ENCODE peak calls at places on chromosomes 3 and 15, in four cellular contexts. One of them, this sample, is unnamed.

GRCh38 chr15:43776101-43776717 is 557 bp downstream of the ELL3 start:
- DNase-seq in tibial artery: peak; percentile 70
- DNase-seq in cardiac muscle cell: peak; percentile 19
- DNase-seq in neural progenitor cell: peak; percentile 65
- DNase-seq in this sample: no peak

GRCh38 chr15:49718234-49718633 is 97.4 kb downstream of the DTWD1 start:
- DNase-seq in tibial artery: no peak
- DNase-seq in neural progenitor cell: no peak
- DNase-seq in cardiac muscle cell: no peak
- DNase-seq in this sample: no peak

GRCh38 chr15:67175643-67176071 is 78.8 kb downstream of the AAGAB start:
- DNase-seq in tibial artery: peak; percentile 76
- DNase-seq in cardiac muscle cell: no peak
- DNase-seq in neural progenitor cell: no peak
- DNase-seq in this sample: no peak

GRCh38 chr3:37922721-37923575 is 61.3 kb downstream of the CTDSPL start:
- DNase-seq in neural progenitor cell: no peak
- DNase-seq in cardiac muscle cell: no peak
- DNase-seq in tibial artery: peak; percentile 87
- DNase-seq in this sample: no peak

GRCh38 chr3:25110642-25111041 is 317.4 kb upstream of the RARB start:
- DNase-seq in tibial artery: no peak
- DNase-seq in neural progenitor cell: no peak
- DNase-seq in cardiac muscle cell: no peak
- DNase-seq in this sample: no peak

GRCh38 chr3:76500746-76501275 is 539.1 kb upstream of the ROBO2 start:
- DNase-seq in cardiac muscle cell: no peak
- DNase-seq in neural progenitor cell: no peak
- DNase-seq in tibial artery: no peak
- DNase-seq in this sample: no peak

GRCh38 chr15:61571026-61571425 is 341.9 kb upstream of the RORA start:
- DNase-seq in cardiac muscle cell: no peak
- DNase-seq in tibial artery: no peak
- DNase-seq in neural progenitor cell: no peak
- DNase-seq in this sample: no peak

GRCh38 chr3:157475921-157476395 is 27.3 kb downstream of the VEPH1 start:
- DNase-seq in neural progenitor cell: no peak
- DNase-seq in cardiac muscle cell: no peak
- DNase-seq in tibial artery: no peak
- DNase-seq in this sample: peak; percentile 37

GRCh38 chr3:32002536-32003368 is 21.2 kb downstream of the ZNF860 start:
- DNase-seq in tibial artery: no peak
- DNase-seq in cardiac muscle cell: no peak
- DNase-seq in neural progenitor cell: no peak
- DNase-seq in this sample: no peak

GRCh38 chr3:159237221-159237620 is 435.4 kb downstream of the MFSD1 start:
- DNase-seq in tibial artery: no peak
- DNase-seq in neural progenitor cell: no peak
- DNase-seq in cardiac muscle cell: no peak
- DNase-seq in this sample: no peak

GRCh38 chr3:10194328-10195071 is 29.8 kb downstream of the IRAK2 start:
- DNase-seq in neural progenitor cell: no peak
- DNase-seq in cardiac muscle cell: peak; percentile 41
- DNase-seq in tibial artery: peak; percentile 79
- DNase-seq in this sample: no peak

GRCh38 chr3:112579232-112579631 is 17.4 kb downstream of the SLC35A5 start:
- DNase-seq in neural progenitor cell: no peak
- DNase-seq in tibial artery: no peak
- DNase-seq in cardiac muscle cell: no peak
- DNase-seq in this sample: no peak

GRCh38 chr15:46088486-46089437 is 453.9 kb downstream of the SQOR start:
- DNase-seq in tibial artery: no peak
- DNase-seq in neural progenitor cell: no peak
- DNase-seq in cardiac muscle cell: no peak
- DNase-seq in this sample: no peak

GRCh38 chr3:122975924-122976293 is 51.7 kb downstream of the SEMA5B start:
- DNase-seq in cardiac muscle cell: no peak
- DNase-seq in neural progenitor cell: no peak
- DNase-seq in tibial artery: no peak
- DNase-seq in this sample: no peak

GRCh38 chr15:70063284-70063991 is 34.3 kb downstream of the TLE3 start:
- DNase-seq in neural progenitor cell: no peak
- DNase-seq in tibial artery: peak; percentile 54
- DNase-seq in cardiac muscle cell: no peak
- DNase-seq in this sample: no peak

GRCh38 chr3:142723665-142723967 is 218 bp upstream of the TRPC1 start:
- DNase-seq in neural progenitor cell: no peak
- DNase-seq in tibial artery: no peak
- DNase-seq in cardiac muscle cell: no peak
- DNase-seq in this sample: no peak

GRCh38 chr3:22585504-22585903 is 617.6 kb upstream of the UBE2E2 start:
- DNase-seq in tibial artery: no peak
- DNase-seq in cardiac muscle cell: no peak
- DNase-seq in neural progenitor cell: no peak
- DNase-seq in this sample: peak; percentile 1

GRCh38 chr15:85019815-85020590 is 38.3 kb downstream of the PDE8A start:
- DNase-seq in neural progenitor cell: no peak
- DNase-seq in cardiac muscle cell: no peak
- DNase-seq in tibial artery: no peak
- DNase-seq in this sample: no peak

GRCh38 chr3:53238051-53238850 is 17.6 kb downstream of the TKT start:
- DNase-seq in cardiac muscle cell: no peak
- DNase-seq in neural progenitor cell: no peak
- DNase-seq in tibial artery: no peak
- DNase-seq in this sample: peak; percentile 85

GRCh38 chr3:127524300-127524896 is 66.1 kb downstream of the TPRA1 start:
- DNase-seq in tibial artery: no peak
- DNase-seq in neural progenitor cell: peak; percentile 56
- DNase-seq in cardiac muscle cell: no peak
- DNase-seq in this sample: no peak

GRCh38 chr3:41630708-41631107 is 331.2 kb downstream of the ULK4 start:
- DNase-seq in neural progenitor cell: no peak
- DNase-seq in cardiac muscle cell: no peak
- DNase-seq in tibial artery: no peak
- DNase-seq in this sample: no peak

GRCh38 chr3:86794336-86795065 is 196.4 kb downstream of the VGLL3 start:
- DNase-seq in tibial artery: no peak
- DNase-seq in neural progenitor cell: no peak
- DNase-seq in cardiac muscle cell: no peak
- DNase-seq in this sample: no peak

GRCh38 chr15:70092462-70092850 is 5.3 kb downstream of the TLE3 start:
- DNase-seq in cardiac muscle cell: no peak
- DNase-seq in neural progenitor cell: no peak
- DNase-seq in tibial artery: no peak
- DNase-seq in this sample: no peak

GRCh38 chr3:53044371-53045106 is 1.3 kb downstream of the SFMBT1 start:
- DNase-seq in cardiac muscle cell: no peak
- DNase-seq in tibial artery: peak; percentile 64
- DNase-seq in neural progenitor cell: no peak
- DNase-seq in this sample: no peak

GRCh38 chr3:89690649-89691048 is 583.2 kb downstream of the EPHA3 start:
- DNase-seq in tibial artery: no peak
- DNase-seq in cardiac muscle cell: no peak
- DNase-seq in neural progenitor cell: no peak
- DNase-seq in this sample: peak; percentile 9

GRCh38 chr15:86773766-86774165 is 694.1 kb downstream of the AGBL1 start:
- DNase-seq in neural progenitor cell: no peak
- DNase-seq in tibial artery: no peak
- DNase-seq in cardiac muscle cell: no peak
- DNase-seq in this sample: no peak

GRCh38 chr15:70353606-70354259 is 256.0 kb upstream of the TLE3 start:
- DNase-seq in cardiac muscle cell: no peak
- DNase-seq in neural progenitor cell: no peak
- DNase-seq in tibial artery: no peak
- DNase-seq in this sample: no peak

GRCh38 chr3:138941259-138941885 is 5.6 kb downstream of the FOXL2 start:
- DNase-seq in cardiac muscle cell: peak; percentile 75
- DNase-seq in neural progenitor cell: peak; percentile 79
- DNase-seq in tibial artery: peak; percentile 13
- DNase-seq in this sample: no peak

GRCh38 chr3:127312818-127313217 is 25.0 kb upstream of the PRR20G start:
- DNase-seq in tibial artery: no peak
- DNase-seq in neural progenitor cell: no peak
- DNase-seq in cardiac muscle cell: no peak
- DNase-seq in this sample: no peak

GRCh38 chr3:155859859-155860258 is 5.6 kb upstream of the SLC33A1 start:
- DNase-seq in neural progenitor cell: no peak
- DNase-seq in cardiac muscle cell: no peak
- DNase-seq in tibial artery: no peak
- DNase-seq in this sample: no peak

GRCh38 chr3:63655519-63655918 is 3.0 kb downstream of the SNTN start:
- DNase-seq in cardiac muscle cell: no peak
- DNase-seq in tibial artery: no peak
- DNase-seq in neural progenitor cell: no peak
- DNase-seq in this sample: no peak

GRCh38 chr15:74053941-74054529 is 28.3 kb downstream of the GOLGA6A start:
- DNase-seq in tibial artery: peak; percentile 90
- DNase-seq in neural progenitor cell: peak; percentile 89
- DNase-seq in cardiac muscle cell: peak; percentile 80
- DNase-seq in this sample: no peak
- H3K4me3 ChIP-seq in tibial artery: peak overlapping the region; percentile 3
- H3K4me3 ChIP-seq in neural progenitor cell: no peak overlapping the region
- H3K4me3 ChIP-seq in cardiac muscle cell: no peak overlapping the region
- H3K4me3 ChIP-seq in this sample: no peak overlapping the region

GRCh38 chr15:58056015-58056414 is 9.5 kb downstream of the ALDH1A2 start:
- DNase-seq in neural progenitor cell: no peak
- DNase-seq in cardiac muscle cell: no peak
- DNase-seq in tibial artery: no peak
- DNase-seq in this sample: no peak

GRCh38 chr15:58048261-58048660 is 17.2 kb downstream of the ALDH1A2 start:
- DNase-seq in tibial artery: no peak
- DNase-seq in cardiac muscle cell: no peak
- DNase-seq in neural progenitor cell: no peak
- DNase-seq in this sample: no peak

GRCh38 chr15:58049520-58050227 is 15.8 kb downstream of the ALDH1A2 start:
- DNase-seq in tibial artery: no peak
- DNase-seq in cardiac muscle cell: no peak
- DNase-seq in neural progenitor cell: peak; percentile 55
- DNase-seq in this sample: no peak

GRCh38 chr15:58053236-58054153 is 12.0 kb downstream of the ALDH1A2 start:
- DNase-seq in cardiac muscle cell: no peak
- DNase-seq in tibial artery: no peak
- DNase-seq in neural progenitor cell: peak; percentile 64
- DNase-seq in this sample: no peak

DNA sequence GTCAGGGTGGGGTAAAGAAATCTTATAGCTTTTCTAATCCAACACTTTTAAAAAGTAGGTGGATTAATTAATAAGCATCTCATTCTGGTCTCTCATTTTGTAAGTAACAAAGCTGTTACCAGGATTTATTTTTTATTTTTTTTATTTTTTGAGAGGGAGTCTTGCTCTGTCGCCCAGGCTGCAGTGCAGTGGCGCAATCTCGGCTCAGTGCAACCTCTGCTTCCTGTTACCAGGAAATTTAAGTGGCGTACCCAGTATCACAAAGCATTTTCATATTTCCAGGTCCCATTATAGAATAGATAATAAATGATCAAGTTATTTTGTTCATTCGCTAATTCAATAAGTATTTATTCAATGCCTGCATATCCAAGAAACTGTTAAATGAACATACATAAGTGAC is 13.2 kb downstream of the ALDH1A2 start:
- DNase-seq in cardiac muscle cell: no peak
- DNase-seq in neural progenitor cell: no peak
- DNase-seq in tibial artery: no peak
- DNase-seq in this sample: no peak
- TF ChIP-seq CTCF in cardiac muscle cell: no peak
- TF ChIP-seq CTCF in neural progenitor cell: no peak
- TF ChIP-seq CTCF in tibial artery: no peak
- TF ChIP-seq CTCF in this sample: no peak

DNA sequence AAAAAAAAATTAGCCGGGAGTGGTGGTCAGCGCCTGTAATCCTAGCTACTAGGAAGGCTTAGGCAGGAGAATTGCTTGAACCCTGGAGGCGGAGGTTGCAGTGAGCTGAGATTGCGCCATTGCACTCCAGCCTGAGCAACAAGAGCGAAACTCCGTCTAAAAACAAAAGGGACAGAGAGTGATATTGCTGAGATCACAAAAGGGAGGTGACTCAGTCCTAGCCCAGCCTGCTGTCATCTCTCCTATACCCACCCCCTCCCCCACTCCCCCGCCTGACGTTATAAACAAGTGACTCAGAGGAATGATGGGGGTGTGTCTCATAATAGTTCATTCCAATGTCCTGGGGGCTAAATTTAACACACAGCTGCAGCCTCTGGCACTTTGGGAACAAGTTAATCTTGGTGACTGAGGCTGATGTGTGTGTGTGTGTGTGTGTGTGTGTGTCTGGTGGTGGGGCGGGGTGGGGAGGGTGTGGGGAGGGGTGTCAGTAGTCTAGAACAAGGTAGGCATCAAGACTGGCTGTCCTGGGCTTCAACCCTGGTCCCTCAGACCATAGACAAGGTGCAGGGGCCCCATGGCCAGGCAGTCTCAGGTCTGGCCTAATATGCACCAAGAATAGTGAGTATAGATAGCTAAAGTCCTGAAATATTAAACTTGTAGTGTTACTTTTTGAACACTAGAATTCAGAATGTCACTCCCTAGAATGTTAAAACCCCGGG is 1.3 kb upstream of the KLHL40 start:
- DNase-seq in cardiac muscle cell: peak; percentile 60
- DNase-seq in tibial artery: peak; percentile 95
- DNase-seq in neural progenitor cell: no peak
- DNase-seq in this sample: peak; percentile 84
- H3K4me3 ChIP-seq in cardiac muscle cell: no peak overlapping the region
- H3K4me3 ChIP-seq in tibial artery: no peak overlapping the region
- H3K4me3 ChIP-seq in neural progenitor cell: no peak overlapping the region
- H3K4me3 ChIP-seq in this sample: no peak overlapping the region

GRCh38 chr15:80856400-80856799 is 77.2 kb downstream of the CEMIP start:
- DNase-seq in cardiac muscle cell: no peak
- DNase-seq in tibial artery: no peak
- DNase-seq in neural progenitor cell: peak; percentile 32
- DNase-seq in this sample: no peak

GRCh38 chr15:80866936-80867335 is 87.8 kb downstream of the CEMIP start:
- DNase-seq in cardiac muscle cell: peak; percentile 64
- DNase-seq in neural progenitor cell: no peak
- DNase-seq in tibial artery: no peak
- DNase-seq in this sample: no peak

GRCh38 chr15:80864666-80865065 is 85.5 kb downstream of the CEMIP start:
- DNase-seq in neural progenitor cell: no peak
- DNase-seq in tibial artery: no peak
- DNase-seq in cardiac muscle cell: no peak
- DNase-seq in this sample: no peak

GRCh38 chr15:80856809-80857377 is 77.7 kb downstream of the CEMIP start:
- DNase-seq in tibial artery: no peak
- DNase-seq in cardiac muscle cell: no peak
- DNase-seq in neural progenitor cell: peak; percentile 75
- DNase-seq in this sample: no peak

DNA sequence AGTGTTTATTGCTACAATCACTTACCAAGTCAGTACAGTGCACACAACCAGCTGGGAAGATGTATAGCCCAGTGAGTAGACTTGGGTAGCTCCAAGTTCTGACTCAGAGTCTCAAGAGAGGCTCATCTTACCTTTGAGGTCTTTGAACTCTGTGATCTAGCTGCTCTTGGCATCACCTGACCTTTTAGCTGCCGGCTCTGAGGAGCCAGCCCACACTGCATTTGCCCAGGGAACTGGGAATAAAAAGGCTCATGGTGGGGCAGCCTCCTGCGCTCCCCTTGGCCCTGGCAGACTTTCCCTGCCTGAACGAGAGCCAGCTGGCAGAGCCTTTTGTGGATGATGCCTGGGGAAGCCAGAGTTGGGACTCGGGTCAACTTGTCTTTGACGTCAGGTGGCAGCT is 82.6 kb downstream of the CEMIP start:
- DNase-seq in cardiac muscle cell: no peak
- DNase-seq in tibial artery: no peak
- DNase-seq in neural progenitor cell: no peak
- DNase-seq in this sample: no peak
- TF ChIP-seq CTCF in cardiac muscle cell: no peak
- TF ChIP-seq CTCF in tibial artery: no peak
- TF ChIP-seq CTCF in neural progenitor cell: no peak
- TF ChIP-seq CTCF in this sample: no peak